ENCODE peak calls at places on chromosomes 16 and 17, in five cellular contexts. K is HCT116, G is IMR-90, V is mesenchymal stem cell, Q is keratinocyte. H is an unnamed sample.

GRCh38 chr17:3896108-3897099 is 3.6 kb upstream of the CAMKK1 start:
- DNase-seq in Q (no peak), V (no peak), G (no peak), K (no peak), H (no peak)

GRCh38 chr16:29775742-29776408 is 2.2 kb upstream of the ZG16 start:
- DNase-seq in K (no peak), G (peak; percentile 43), Q (no peak), V (peak; percentile 32), H (no peak)

GRCh38 chr16:79677799-79678525 is 77.4 kb upstream of the MAF start:
- DNase-seq in K (no peak), G (no peak), Q (no peak), V (peak; percentile 31), H (no peak)

GRCh38 chr16:88535181-88535856 is 34.9 kb upstream of the ZC3H18 start:
- DNase-seq in G (no peak), V (no peak), K (no peak), Q (no peak), H (no peak)

GRCh38 chr17:76547642-76548202 is 7.9 kb downstream of the PRCD start:
- DNase-seq in V (no peak), G (no peak), Q (no peak), K (no peak), H (no peak)

GRCh38 chr17:17177186-17177585 is 28.9 kb downstream of the PLD6 start:
- DNase-seq in V (no peak), Q (no peak), K (no peak), G (no peak), H (no peak)

GRCh38 chr16:64269756-64270155 is 852.1 kb downstream of the CDH11 start:
- DNase-seq in V (peak; percentile 56), Q (no peak), G (peak; percentile 19), K (no peak), H (no peak)

GRCh38 chr17:49434821-49435581 is 20.3 kb upstream of the PHB1 start:
- DNase-seq in G (peak; percentile 41), V (peak; percentile 66), K (peak; percentile 74), Q (peak; percentile 38), H (peak; percentile 51)

GRCh38 chr16:90044111-90044551 is 24.9 kb upstream of the DBNDD1 start:
- DNase-seq in K (peak; percentile 44), G (no peak), Q (peak; percentile 60), V (no peak), H (no peak)

GRCh38 chr17:61129876-61130275 is 269.8 kb upstream of the TBX2 start:
- DNase-seq in K (no peak), V (peak; percentile 53), G (peak; percentile 68), Q (no peak), H (no peak)

GRCh38 chr17:7944321-7944720 is 12.3 kb downstream of the CNTROB start:
- DNase-seq in V (no peak), K (no peak), G (no peak), Q (no peak), H (no peak)

GRCh38 chr17:1649116-1649843 is 386 bp downstream of the RILP start:
- DNase-seq in Q (no peak), K (peak; percentile 28), G (peak; percentile 88), V (peak; percentile 92), H (peak; percentile 82)

GRCh38 chr17:63275318-63275967 is 170.7 kb downstream of the CYB561 start:
- DNase-seq in V (peak; percentile 94), K (peak; percentile 99), G (peak; percentile 99), Q (peak; percentile 82), H (no peak)

GRCh38 chr16:31472559-31473203 is 729 bp downstream of the TGFB1I1 start:
- DNase-seq in G (peak; percentile 88), K (peak; percentile 90), V (peak; percentile 90), Q (peak; percentile 75), H (peak; percentile 37)

GRCh38 chr17:29722411-29723198 is 99.9 kb upstream of the CORO6 start:
- DNase-seq in G (peak; percentile 73), Q (no peak), K (no peak), V (peak; percentile 88), H (peak; percentile 60)

GRCh38 chr17:57782051-57782490 is 37.0 kb upstream of the CCDC182 start:
- DNase-seq in V (no peak), Q (no peak), K (no peak), G (no peak), H (peak; percentile 86)

GRCh38 chr17:60887607-60888028 is 210.0 kb downstream of the BCAS3 start:
- DNase-seq in G (no peak), K (no peak), V (no peak), Q (no peak), H (no peak)

GRCh38 chr16:85822145-85822544 is 22.6 kb downstream of the COX4I1 start:
- DNase-seq in Q (no peak), K (no peak), G (no peak), V (peak; percentile 7), H (no peak)

GRCh38 chr17:36703860-36704266 is 102.5 kb downstream of the MRM1 start:
- DNase-seq in K (no peak), V (peak; percentile 42), G (peak; percentile 11), Q (no peak), H (peak; percentile 61)

GRCh38 chr17:63498621-63499195 is 21.8 kb downstream of the ACE start:
- DNase-seq in K (no peak), G (peak; percentile 92), Q (no peak), V (peak; percentile 89), H (no peak)

GRCh38 chr17:81253358-81254131 is 14.4 kb downstream of the NDUFAF8 start:
- DNase-seq in K (no peak), Q (no peak), G (peak; percentile 31), V (peak; percentile 42), H (peak; percentile 63)

GRCh38 chr17:68832140-68832871 is 122.9 kb downstream of the ABCA8 start:
- DNase-seq in K (no peak), G (no peak), V (no peak), Q (no peak), H (no peak)

GRCh38 chr17:78991017-78991783 is 11.5 kb upstream of the LGALS3BP start:
- DNase-seq in Q (no peak), V (no peak), K (no peak), G (no peak), H (no peak)

GRCh38 chr17:21679256-21680146 is 12.8 kb upstream of the KCNJ18 start:
- DNase-seq in K (no peak), V (no peak), G (no peak), Q (no peak), H (no peak)

GRCh38 chr17:41773731-41774193 is 12.7 kb downstream of the JUP start:
- DNase-seq in V (peak; percentile 77), Q (no peak), K (no peak), G (peak; percentile 23), H (no peak)

GRCh38 chr17:347309-347708 is 5.3 kb downstream of the RPH3AL start:
- DNase-seq in V (no peak), Q (no peak), K (no peak), G (no peak), H (no peak)

GRCh38 chr16:52861614-52862022 is 191.1 kb downstream of the CHD9NB start:
- DNase-seq in G (no peak), Q (no peak), V (peak; percentile 1), K (peak; percentile 4), H (no peak)

GRCh38 chr17:45296003-45296832 is 20.6 kb downstream of the MAP3K14 start:
- DNase-seq in K (no peak), Q (no peak), V (peak; percentile 39), G (peak; percentile 62), H (no peak)

GRCh38 chr16:17026600-17027242 is 444.0 kb downstream of the XYLT1 start:
- DNase-seq in Q (no peak), G (no peak), V (no peak), K (no peak), H (no peak)

GRCh38 chr17:79003661-79004411 is 5.7 kb downstream of the CANT1 start:
- DNase-seq in G (no peak), Q (no peak), K (no peak), V (no peak), H (no peak)

GRCh38 chr17:43547659-43548256 is 1.6 kb upstream of the ETV4 start:
- DNase-seq in Q (no peak), K (no peak), V (no peak), G (no peak), H (no peak)

GRCh38 chr16:87583453-87584131 is 18.7 kb upstream of the JPH3 start:
- DNase-seq in G (peak; percentile 65), Q (no peak), K (no peak), V (peak; percentile 71), H (no peak)

GRCh38 chr16:10314811-10315210 is 71.0 kb upstream of the ATF7IP2 start:
- DNase-seq in V (no peak), K (no peak), Q (no peak), G (no peak), H (no peak)

GRCh38 chr17:72115789-72116520 is 4.9 kb upstream of the SOX9 start:
- DNase-seq in K (no peak), Q (no peak), G (no peak), V (peak; percentile 25), H (no peak)

GRCh38 chr16:57622361-57623250 is 5.8 kb upstream of the ADGRG1 start:
- DNase-seq in Q (no peak), K (no peak), V (no peak), G (no peak), H (no peak)
- H3K4me2 ChIP-seq in Q (peak overlapping the region; percentile 94), K (peak overlapping the region; percentile 99), V (no peak overlapping the region), G (no peak overlapping the region), H (no peak overlapping the region)

DNA sequence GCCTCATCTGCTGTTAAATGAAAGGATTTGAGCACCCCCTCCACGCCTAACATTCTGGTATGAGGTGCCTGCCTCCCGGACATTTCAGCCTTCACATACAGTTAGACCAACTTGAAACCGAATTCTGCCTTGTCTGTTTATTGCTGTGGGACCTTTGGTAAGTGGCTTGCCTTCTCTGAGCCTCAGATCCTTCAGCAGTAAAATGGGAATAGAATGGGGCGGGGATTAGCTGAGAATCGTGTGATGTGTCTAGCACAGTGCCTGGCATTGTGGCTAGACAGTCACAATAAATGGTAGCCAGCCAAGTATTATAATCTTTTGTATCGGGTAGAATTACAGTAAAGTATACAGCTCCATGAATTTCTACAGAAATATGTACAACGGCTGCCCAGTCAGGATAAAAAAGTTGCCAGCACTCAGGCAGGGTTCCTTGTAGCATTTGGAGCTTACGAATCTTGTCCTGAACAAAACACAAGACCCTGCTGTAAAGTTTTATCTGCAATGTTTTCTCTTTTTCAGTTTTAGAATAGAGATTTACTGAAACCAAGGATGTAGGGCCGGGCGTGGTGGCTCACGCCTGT is 781 bp downstream of the TMC7 start:
- DNase-seq in K (no peak), Q (no peak), V (no peak), G (no peak), H (no peak)
- H3K4me2 ChIP-seq in K (peak overlapping the region; percentile 85), Q (peak overlapping the region; percentile 89), V (peak overlapping the region; percentile 97), G (peak overlapping the region; percentile 85), H (no peak overlapping the region)

DNA sequence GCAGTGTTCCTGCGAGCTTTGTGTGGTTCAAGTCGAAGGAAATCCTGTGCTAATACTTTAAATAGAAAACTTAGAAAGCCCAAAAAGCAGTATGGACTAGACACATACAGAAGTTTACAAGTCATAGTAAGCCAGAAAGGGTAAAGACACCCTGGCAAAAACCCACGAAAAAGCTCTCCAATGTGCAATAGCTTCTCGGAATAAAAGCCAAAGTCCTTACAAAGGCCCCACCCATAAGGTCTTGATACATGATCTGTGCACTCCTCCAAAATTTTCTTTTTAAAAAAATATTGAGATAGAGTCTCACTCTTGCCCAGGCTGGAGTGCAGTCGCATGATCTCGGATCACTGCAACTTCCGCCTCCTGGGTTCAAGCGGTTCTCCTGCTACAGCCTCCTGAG is 10.3 kb downstream of the C16orf86 start:
- DNase-seq in K (no peak), V (no peak), G (no peak), Q (no peak), H (no peak)
- H3K4me2 ChIP-seq in K (no peak overlapping the region), V (no peak overlapping the region), G (no peak overlapping the region), Q (peak overlapping the region; percentile 1), H (no peak overlapping the region)

GRCh38 chr16:27402964-27403600 is 1.1 kb downstream of the IL21R start:
- DNase-seq in G (no peak), Q (no peak), K (no peak), V (no peak), H (no peak)
- H3K4me2 ChIP-seq in G (no peak overlapping the region), Q (no peak overlapping the region), K (no peak overlapping the region), V (no peak overlapping the region), H (peak overlapping the region; percentile 63)